ENCODE peak calls at places on chromosome 10, in four cellular contexts. M is PC-9, W is fibroblast of lung, I is HepG2. R is an unnamed sample.
A peak's percentile ranks its signal among the peaks of the same experiment; 100 is the strongest.

GRCh38 chr10:11320809-11321520 is 290.5 kb downstream of the USP6NL start:
- DNase-seq in W (no peak), M (no peak), I (no peak), R (no peak)

GRCh38 chr10:94192974-94193373 is 169.8 kb downstream of the NOC3L start:
- DNase-seq in W (no peak), M (no peak), I (no peak), R (peak; percentile 28)

GRCh38 chr10:132266594-132267161 is 41.1 kb downstream of the STK32C start:
- DNase-seq in M (no peak), I (no peak), W (peak; percentile 12), R (peak; percentile 1)

GRCh38 chr10:676178-676577 is 13.3 kb downstream of the DIP2C start:
- DNase-seq in W (no peak), I (no peak), M (no peak), R (no peak)

GRCh38 chr10:52308251-52309031 is 5.6 kb upstream of the DKK1 start:
- DNase-seq in M (peak; percentile 64), I (peak; percentile 72), W (peak; percentile 71), R (peak; percentile 55)

GRCh38 chr10:125160856-125161569 is 650 bp upstream of the CTBP2 start:
- DNase-seq in M (peak; percentile 78), I (no peak), W (peak; percentile 89), R (peak; percentile 80)

GRCh38 chr10:23694921-23695824 is 256.3 kb downstream of the OTUD1 start:
- DNase-seq in I (no peak), M (no peak), W (no peak), R (no peak)

GRCh38 chr10:96292971-96293909 is 11.0 kb upstream of the DNTT start:
- DNase-seq in M (no peak), I (peak; percentile 70), W (peak; percentile 27), R (peak; percentile 7)

GRCh38 chr10:127762925-127763324 is 25.9 kb downstream of the FOXI2 start:
- DNase-seq in M (no peak), W (no peak), I (no peak), R (no peak)

GRCh38 chr10:17249820-17250219 is 21.8 kb downstream of the VIM start:
- DNase-seq in W (peak; percentile 34), M (no peak), I (no peak), R (no peak)

GRCh38 chr10:84059526-84059925 is 79.8 kb upstream of the GHITM start:
- DNase-seq in W (no peak), I (no peak), M (no peak), R (no peak)

GRCh38 chr10:32048282-32048681 is 7.9 kb downstream of the KIF5B start:
- DNase-seq in M (no peak), I (no peak), W (no peak), R (no peak)

GRCh38 chr10:124648738-124649137 is 95.4 kb downstream of the FAM53B start:
- DNase-seq in M (peak; percentile 32), I (no peak), W (peak; percentile 87), R (peak; percentile 82)

GRCh38 chr10:4397337-4397736 is 428.7 kb upstream of the AKR1E2 start:
- DNase-seq in M (no peak), W (no peak), I (no peak), R (no peak)

GRCh38 chr10:27355918-27356573 is 115.4 kb upstream of the ACBD5 start:
- DNase-seq in I (no peak), M (peak; percentile 15), W (no peak), R (no peak)

GRCh38 chr10:73819025-73819424 is 7.6 kb upstream of the NDST2 start:
- DNase-seq in I (no peak), M (no peak), W (no peak), R (no peak)

GRCh38 chr10:110790913-110791525 is 80.7 kb upstream of the PDCD4 start:
- DNase-seq in W (no peak), M (no peak), I (no peak), R (no peak)

GRCh38 chr10:79044846-79045245 is 23.9 kb upstream of the ZMIZ1 start:
- DNase-seq in I (no peak), M (no peak), W (no peak), R (no peak)

GRCh38 chr10:79046326-79046725 is 22.4 kb upstream of the ZMIZ1 start:
- DNase-seq in W (no peak), I (no peak), M (no peak), R (no peak)

GRCh38 chr10:79046991-79047874 is 21.5 kb upstream of the ZMIZ1 start:
- DNase-seq in I (no peak), M (no peak), W (no peak), R (no peak)

GRCh38 chr10:79044036-79044664 is 24.6 kb upstream of the ZMIZ1 start:
- DNase-seq in I (no peak), W (no peak), M (no peak), R (no peak)

DNA sequence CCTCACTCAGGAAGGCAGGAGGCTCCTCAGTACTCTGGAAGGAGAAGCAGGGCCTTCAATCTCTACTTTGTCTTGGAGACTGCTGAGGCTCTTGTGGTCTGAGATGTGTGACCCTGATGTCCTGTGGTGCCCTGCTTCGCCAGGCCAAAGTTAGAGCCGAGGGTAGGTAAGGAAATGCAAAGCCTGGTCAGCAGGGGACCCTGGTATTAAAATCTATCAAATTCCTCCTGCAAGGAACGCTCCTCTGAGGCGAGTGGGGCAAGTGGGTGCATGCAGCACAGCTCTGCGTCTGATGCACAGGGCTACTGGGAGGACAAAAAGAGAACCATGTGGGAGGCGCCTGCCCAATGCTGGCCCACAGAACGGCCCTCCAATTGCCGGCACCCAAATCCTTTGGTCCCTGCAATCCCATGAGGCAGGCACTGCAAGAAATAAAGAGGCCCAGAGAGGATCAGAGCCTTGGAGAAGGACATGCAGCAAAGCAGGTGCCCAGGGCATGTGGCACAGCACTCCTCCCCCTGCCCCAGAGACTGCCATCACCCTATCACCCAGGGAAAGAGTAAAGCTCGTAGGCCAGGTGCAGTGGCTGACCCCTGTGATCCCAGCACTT is 23.1 kb upstream of the ZMIZ1 start:
- DNase-seq in W (no peak), I (no peak), M (no peak), R (no peak)
- H3K27ac ChIP-seq in W (no peak overlapping the region), I (no peak overlapping the region), M (no peak overlapping the region), R (no peak overlapping the region)

GRCh38 chr10:101124933-101125332 is 6.2 kb upstream of the TLX1 start:
- DNase-seq in W (no peak), M (no peak), I (no peak), R (no peak)

GRCh38 chr10:101123815-101124617 is 7.1 kb upstream of the TLX1 start:
- DNase-seq in W (no peak), I (no peak), M (no peak), R (no peak)

GRCh38 chr10:101121661-101122045 is 9.4 kb upstream of the TLX1 start:
- DNase-seq in W (no peak), M (no peak), I (no peak), R (no peak)

GRCh38 chr10:101122270-101123084 is 8.6 kb upstream of the TLX1 start:
- DNase-seq in M (no peak), W (no peak), I (no peak), R (no peak)

GRCh38 chr10:101123085-101123814 is 7.8 kb upstream of the TLX1 start:
- DNase-seq in M (peak; percentile 9), W (no peak), I (no peak), R (no peak)
- TF ChIP-seq EZH2 in M (no peak), W (no peak), I (no peak), R (peak; percentile 97)

DNA sequence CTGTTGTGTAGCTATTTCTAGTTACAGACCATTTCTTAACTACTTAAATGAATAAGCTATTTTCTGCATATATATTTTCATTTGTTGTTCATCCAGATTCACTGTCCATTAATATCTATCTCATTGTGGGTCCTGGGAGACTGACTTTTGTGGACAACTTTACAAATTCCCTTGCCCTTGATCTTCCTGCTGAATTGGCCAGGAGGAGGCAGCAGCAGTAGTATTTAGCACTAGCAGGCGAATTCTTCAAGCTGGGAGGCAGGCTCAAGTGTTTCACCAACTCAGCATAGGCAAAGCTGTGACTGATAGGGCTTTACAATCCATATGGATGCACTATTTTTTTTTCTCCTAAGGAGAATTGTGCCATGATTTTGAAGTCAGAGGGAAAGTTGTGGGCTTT is 461.0 kb upstream of the NRG3 start:
- DNase-seq in M (no peak), I (no peak), W (no peak), R (no peak)
- TF ChIP-seq CTCF in M (no peak), I (no peak), W (no peak), R (no peak)

GRCh38 chr10:79347226-79347893 is at the start of gene PPIF:
- DNase-seq in M (peak; percentile 97), I (peak; percentile 79), W (peak; percentile 89), R (peak; percentile 80)
- H3K27ac ChIP-seq in M (peak within 1 kb of the TSS; percentile 87), I (peak within 1 kb of the TSS; percentile 93), W (peak within 1 kb of the TSS; percentile 85), R (peak within 1 kb of the TSS; percentile 72)

GRCh38 chr10:29223311-29223710 is 65.6 kb upstream of the LYZL1 start:
- DNase-seq in I (no peak), M (no peak), W (no peak), R (no peak)
- TF ChIP-seq EZH2 in I (no peak), M (no peak), W (no peak), R (no peak)

GRCh38 chr10:61166065-61166464 is 222.1 kb upstream of the RHOBTB1 start:
- DNase-seq in I (no peak), M (no peak), W (no peak), R (no peak)
- TF ChIP-seq CTCF in I (no peak), M (no peak), W (no peak), R (no peak)

GRCh38 chr10:7836571-7836970 is 18.3 kb downstream of the TAF3 start:
- DNase-seq in I (no peak), W (no peak), M (no peak), R (no peak)

GRCh38 chr10:7833210-7833609 is 14.9 kb downstream of the TAF3 start:
- DNase-seq in M (no peak), W (no peak), I (no peak), R (no peak)

GRCh38 chr10:7829289-7829834 is 11.1 kb downstream of the TAF3 start:
- DNase-seq in I (no peak), W (no peak), M (no peak), R (no peak)

GRCh38 chr10:7826971-7827370 is 8.7 kb downstream of the TAF3 start:
- DNase-seq in I (no peak), W (peak; percentile 69), M (no peak), R (peak; percentile 59)

GRCh38 chr10:7832060-7832459 is 13.8 kb downstream of the TAF3 start:
- DNase-seq in M (no peak), I (no peak), W (no peak), R (no peak)
- H3K27ac ChIP-seq in M (no peak overlapping the region), I (no peak overlapping the region), W (no peak overlapping the region), R (no peak overlapping the region)

R was measured in astrocyte.